ENCODE peak calls at places on chromosomes 5 and 9, in nine cellular contexts. S, E, D, C, Y, H, B, G and X are unnamed samples.

GRCh38 chr9:131769361-131769760 is 29.5 kb upstream of the RAPGEF1 start:
- DNase-seq in D (no peak), Y (no peak), G (no peak), C (no peak), H (peak), B (no peak), S (no peak), E (no peak), X (peak)

GRCh38 chr5:178110511-178110910 is 2.8 kb upstream of the N4BP3 start:
- DNase-seq in H (no peak), Y (no peak), C (no peak), D (no peak), E (no peak), G (no peak), S (no peak), B (no peak), X (no peak)

GRCh38 chr5:138316355-138316754 is 15.2 kb downstream of the CDC25C start:
- DNase-seq in G (no peak), B (no peak), D (no peak), C (no peak), Y (no peak), E (no peak), H (no peak), S (no peak), X (peak)

GRCh38 chr5:123752576-123752975 is 240.6 kb downstream of the CSNK1G3 start:
- DNase-seq in C (peak), E (no peak), H (peak), D (no peak), S (peak), B (no peak), G (no peak), Y (no peak), X (no peak)

GRCh38 chr9:10704720-10705119 is 91.9 kb upstream of the PTPRD start:
- DNase-seq in H (peak), D (no peak), C (no peak), Y (no peak), E (no peak), B (no peak), S (no peak), G (no peak), X (peak)

GRCh38 chr5:94403483-94403882 is 214.9 kb downstream of the KIAA0825 start:
- DNase-seq in B (no peak), G (no peak), C (no peak), S (no peak), H (no peak), E (no peak), D (no peak), Y (no peak), X (no peak)

GRCh38 chr5:102911973-102912372 is 156.9 kb downstream of the PAM start:
- DNase-seq in D (no peak), H (peak), B (no peak), G (no peak), E (no peak), Y (no peak), C (peak), S (no peak), X (no peak)

GRCh38 chr5:145943674-145944121 is 7.3 kb downstream of the SH3RF2 start:
- DNase-seq in H (peak), S (no peak), G (peak), D (no peak), B (no peak), Y (no peak), C (no peak), E (no peak), X (no peak)

GRCh38 chr5:151141535-151141934 is 16.0 kb downstream of the ANXA6 start:
- DNase-seq in S (peak), E (no peak), D (peak), C (no peak), B (no peak), G (no peak), H (no peak), Y (no peak), X (no peak)

GRCh38 chr5:170306381-170306790 is 8.8 kb upstream of the LCP2 start:
- DNase-seq in D (no peak), H (no peak), Y (no peak), G (peak), S (peak), E (no peak), B (no peak), C (peak), X (no peak)

GRCh38 chr9:76912631-76913275 is 6.8 kb upstream of the PRUNE2 start:
- DNase-seq in E (no peak), C (peak), H (peak), B (no peak), G (peak), Y (no peak), D (no peak), S (no peak), X (no peak)

GRCh38 chr9:135590486-135591079 is 29.0 kb downstream of the PAEP start:
- DNase-seq in B (no peak), E (no peak), Y (no peak), C (no peak), G (no peak), D (no peak), H (no peak), S (no peak), X (no peak)

GRCh38 chr9:137055385-137056364 is 1.8 kb upstream of the ENTPD2 start:
- DNase-seq in C (peak), B (peak), E (no peak), D (no peak), H (peak), Y (no peak), S (peak), G (no peak), X (no peak)

GRCh38 chr5:130912088-130912487 is 253.0 kb downstream of the HINT1 start:
- DNase-seq in E (no peak), B (no peak), C (no peak), H (peak), D (no peak), G (no peak), S (no peak), Y (no peak), X (no peak)

GRCh38 chr9:133127340-133127981 is 6.4 kb upstream of the RALGDS start:
- DNase-seq in E (no peak), Y (no peak), C (no peak), G (no peak), B (no peak), S (peak), D (peak), H (no peak), X (no peak)

GRCh38 chr5:67577424-67577823 is 380.8 kb upstream of the CD180 start:
- DNase-seq in D (no peak), G (no peak), B (no peak), H (peak), S (no peak), Y (no peak), C (peak), E (peak), X (no peak)